ENCODE peak calls at places on chromosomes 1 and 21, in nine cellular contexts. M is activated CD4-positive, alpha-beta T cell treated with anti-CD3 and anti-CD28 coated beads, Interleukin-2, amount 50 U/mL, for 24 hours; P is effector CD8-positive, alpha-beta T cell; K is EL; H is bronchial epithelial cell; G is MM.1S; I is NT2/D1; F is activated T-cell treated with anti-CD3 and anti-CD28 coated beads for 24 hours; V is GM10248. A is an unnamed sample.

GRCh38 chr21:45537111-45537745 is 5.0 kb downstream of the SLC19A1 start:
- DNase-seq in P (no peak), M (no peak), I (no peak), F (no peak), V (no peak), H (no peak), K (no peak), G (no peak), A (no peak)

GRCh38 chr21:44871576-44872265 is 1.8 kb downstream of the PTTG1IP start:
- DNase-seq in P (no peak), M (peak; percentile 24), G (no peak), I (no peak), F (no peak), K (peak; percentile 76), H (peak; percentile 88), V (no peak), A (no peak)

GRCh38 chr1:100760511-100760910 is 41.0 kb downstream of the VCAM1 start:
- DNase-seq in F (no peak), K (no peak), G (no peak), P (no peak), H (no peak), V (no peak), M (no peak), I (no peak), A (no peak)

GRCh38 chr1:110605901-110606783 is at the start of gene KCNA2:
- DNase-seq in H (peak; percentile 8), F (no peak), P (no peak), M (no peak), I (peak; percentile 50), K (peak; percentile 8), G (no peak), V (no peak), A (no peak)

GRCh38 chr1:225961659-225962439 is 20.8 kb upstream of the LEFTY2 start:
- DNase-seq in H (no peak), G (no peak), M (no peak), V (no peak), K (no peak), I (no peak), P (no peak), F (no peak), A (no peak)

GRCh38 chr1:211259596-211260126 is 495 bp downstream of the RCOR3 start:
- DNase-seq in V (peak; percentile 55), I (peak; percentile 62), G (peak; percentile 63), M (peak; percentile 33), K (no peak), P (peak; percentile 61), H (no peak), F (no peak), A (no peak)

GRCh38 chr1:204384636-204385354 is 25.1 kb upstream of the PLEKHA6 start:
- DNase-seq in K (peak; percentile 66), F (no peak), V (no peak), I (no peak), G (no peak), M (no peak), P (no peak), H (peak; percentile 60), A (no peak)

GRCh38 chr21:41364308-41364707 is 2.5 kb downstream of the MX2 start:
- DNase-seq in K (no peak), H (no peak), I (no peak), P (no peak), V (no peak), G (no peak), M (no peak), F (no peak), A (no peak)

GRCh38 chr1:164272156-164272555 is 286.8 kb upstream of the PBX1 start:
- DNase-seq in F (no peak), K (no peak), M (no peak), H (no peak), V (no peak), I (no peak), P (no peak), G (no peak), A (no peak)

GRCh38 chr1:3021801-3022401 is 634 bp downstream of the ACTRT2 start:
- DNase-seq in K (no peak), F (no peak), G (no peak), I (no peak), M (no peak), V (no peak), H (no peak), P (no peak), A (no peak)

GRCh38 chr1:27862671-27863551 is 9.4 kb upstream of the THEMIS2 start:
- DNase-seq in P (no peak), H (peak; percentile 100), M (no peak), K (peak; percentile 98), G (no peak), V (peak; percentile 54), I (peak; percentile 46), F (no peak), A (no peak)

GRCh38 chr1:214282696-214283225 is 1.8 kb downstream of the SMYD2 start:
- DNase-seq in F (peak; percentile 11), M (no peak), K (no peak), G (no peak), V (no peak), H (no peak), P (no peak), I (no peak), A (no peak)

GRCh38 chr1:202241376-202242079 is 47.9 kb downstream of the LGR6 start:
- DNase-seq in I (no peak), M (no peak), K (peak; percentile 12), V (no peak), F (no peak), G (no peak), P (no peak), H (peak; percentile 42), A (no peak)

GRCh38 chr1:175887981-175888428 is 144.6 kb upstream of the TNR start:
- DNase-seq in M (peak; percentile 2), F (no peak), I (peak; percentile 87), V (peak; percentile 77), H (peak; percentile 34), P (no peak), G (no peak), K (peak; percentile 40), A (no peak)

GRCh38 chr1:212712451-212713303 is 13.0 kb upstream of the BATF3 start:
- DNase-seq in F (no peak), M (no peak), G (peak; percentile 48), P (no peak), H (peak; percentile 48), K (peak; percentile 92), I (no peak), V (no peak), A (no peak)

GRCh38 chr1:56709269-56709880 is 64.3 kb downstream of the PRKAA2 start:
- DNase-seq in G (peak; percentile 53), K (peak; percentile 66), M (peak; percentile 4), P (no peak), F (no peak), H (peak; percentile 68), I (peak; percentile 64), V (peak; percentile 17), A (peak; percentile 3)

GRCh38 chr1:224092111-224092510 is 21.8 kb upstream of the FBXO28 start:
- DNase-seq in I (no peak), G (no peak), V (no peak), F (no peak), P (no peak), H (no peak), K (no peak), M (no peak), A (no peak)

GRCh38 chr1:158203693-158204457 is 23.2 kb downstream of the CD1D start:
- DNase-seq in I (peak; percentile 68), G (peak; percentile 54), F (no peak), V (peak; percentile 35), P (no peak), H (peak; percentile 71), K (peak; percentile 54), M (peak; percentile 11), A (no peak)

GRCh38 chr1:230274254-230274653 is 151.9 kb downstream of the PGBD5 start:
- DNase-seq in M (no peak), P (no peak), H (no peak), F (no peak), G (no peak), K (no peak), I (no peak), V (no peak), A (no peak)

GRCh38 chr1:202046227-202046626 is 35.8 kb downstream of the ELF3 start:
- DNase-seq in V (no peak), G (no peak), K (no peak), H (peak; percentile 58), I (no peak), P (no peak), F (no peak), M (no peak), A (no peak)

GRCh38 chr1:89523597-89524368 is 846 bp upstream of the LRRC8B start:
- DNase-seq in K (peak; percentile 40), M (peak; percentile 60), H (no peak), F (peak; percentile 52), G (peak; percentile 16), P (peak; percentile 43), V (peak; percentile 48), I (peak; percentile 62), A (no peak)

GRCh38 chr1:74737360-74737759 is 4.4 kb downstream of the TYW3 start:
- DNase-seq in P (no peak), I (no peak), H (no peak), G (no peak), M (no peak), V (no peak), F (no peak), K (no peak), A (no peak)

GRCh38 chr1:212749924-212750535 is 41.5 kb downstream of the NSL1 start:
- DNase-seq in H (peak; percentile 69), P (no peak), G (peak; percentile 43), V (peak; percentile 35), F (no peak), I (peak; percentile 66), K (peak; percentile 84), M (no peak), A (peak; percentile 17)

GRCh38 chr1:42783092-42783491 is 1.7 kb upstream of the TMEM269 start:
- DNase-seq in F (no peak), I (no peak), K (no peak), G (no peak), P (no peak), V (no peak), M (no peak), H (no peak), A (no peak)

GRCh38 chr1:50976890-50977574 is 7.0 kb downstream of the CDKN2C start:
- DNase-seq in P (no peak), F (no peak), I (no peak), M (no peak), H (no peak), G (peak; percentile 23), V (peak; percentile 66), K (peak; percentile 76), A (peak; percentile 36)

GRCh38 chr21:41726630-41726969 is 40.3 kb downstream of the RIPK4 start:
- DNase-seq in G (no peak), K (no peak), V (no peak), M (no peak), P (no peak), I (no peak), H (no peak), F (no peak), A (no peak)

GRCh38 chr21:38806153-38806941 is 618 bp downstream of the ETS2 start:
- DNase-seq in H (no peak), P (peak; percentile 11), I (no peak), K (peak; percentile 25), M (no peak), G (no peak), F (no peak), V (peak; percentile 38), A (no peak)

GRCh38 chr1:162212713-162213112 is 143.2 kb downstream of the NOS1AP start:
- DNase-seq in I (no peak), F (no peak), P (no peak), M (no peak), K (no peak), G (no peak), H (no peak), V (no peak), A (no peak)

GRCh38 chr1:61237147-61237546 is 154.8 kb downstream of the NFIA start:
- DNase-seq in V (no peak), F (no peak), P (no peak), K (no peak), H (peak; percentile 50), I (no peak), G (no peak), M (no peak), A (no peak)

GRCh38 chr1:30658014-30658336 is 65.4 kb downstream of the MATN1 start:
- DNase-seq in F (no peak), P (no peak), M (no peak), G (no peak), V (no peak), H (no peak), I (no peak), K (no peak), A (no peak)

GRCh38 chr1:186195377-186195931 is 179.6 kb downstream of the TPR start:
- DNase-seq in K (no peak), V (no peak), M (no peak), G (no peak), P (no peak), I (no peak), F (no peak), H (no peak), A (no peak)

A was measured in stimulated activated naive CD4-positive, alpha-beta T cell.